ENCODE peak calls at places on chromosomes 4 and X, in eight cellular contexts. I is hepatocyte, P is OCI-LY7, E is PC-3, U is GM23338, G is MM.1S, B is HCT116, L is SK-N-SH. R is an unnamed sample.
A peak's percentile ranks its signal among the peaks of the same experiment; 100 is the strongest.

GRCh38 chr4:142222127-142222526 is 585.7 kb downstream of the IL15 start:
- DNase-seq in G (no peak), B (no peak), L (no peak), P (no peak), U (no peak), I (no peak), E (peak; percentile 65), R (no peak)

GRCh38 chrX:72466493-72466892 is 106.2 kb downstream of the HDAC8 start:
- DNase-seq in E (no peak), L (no peak), P (no peak), I (no peak), G (no peak), B (no peak), U (no peak), R (no peak)

GRCh38 chr4:11424000-11424399 is 4.7 kb downstream of the HS3ST1 start:
- DNase-seq in L (peak; percentile 53), G (peak; percentile 60), B (no peak), P (peak; percentile 45), U (peak; percentile 81), E (peak; percentile 6), I (peak; percentile 67), R (no peak)

GRCh38 chr4:24141836-24142235 is 252.0 kb upstream of the PPARGC1A start:
- DNase-seq in P (no peak), U (no peak), E (no peak), G (no peak), L (no peak), I (no peak), B (no peak), R (no peak)

GRCh38 chr4:25367877-25368276 is 9.2 kb upstream of the ANAPC4 start:
- DNase-seq in I (no peak), E (no peak), U (no peak), P (no peak), B (no peak), G (no peak), L (no peak), R (no peak)

GRCh38 chr4:162984621-162985020 is 182.1 kb downstream of the NAF1 start:
- DNase-seq in L (no peak), G (no peak), U (no peak), B (no peak), I (no peak), E (no peak), P (no peak), R (no peak)

GRCh38 chrX:117996918-117997480 is 119.6 kb downstream of the KLHL13 start:
- DNase-seq in B (no peak), L (peak; percentile 14), U (peak; percentile 14), E (peak; percentile 65), G (no peak), P (no peak), I (no peak), R (no peak)

GRCh38 chrX:108732630-108733321 is 3.6 kb downstream of the IRS4 start:
- DNase-seq in P (no peak), E (no peak), U (peak; percentile 52), I (peak; percentile 9), G (peak; percentile 34), B (no peak), L (peak; percentile 19), R (no peak)

GRCh38 chr4:100869266-100869665 is 351.4 kb upstream of the EMCN start:
- DNase-seq in B (no peak), I (peak; percentile 11), U (no peak), G (no peak), L (no peak), P (no peak), E (no peak), R (no peak)

GRCh38 chrX:112851806-112852205 is 11.2 kb upstream of the AMOT start:
- DNase-seq in L (no peak), I (peak; percentile 56), P (no peak), B (no peak), G (peak; percentile 94), E (no peak), U (no peak), R (peak; percentile 66)

GRCh38 chr4:122854444-122854843 is 27.8 kb downstream of the FGF2 start:
- DNase-seq in G (no peak), I (no peak), E (no peak), B (no peak), L (no peak), P (no peak), U (no peak), R (peak; percentile 20)

GRCh38 chr4:66522244-66522643 is 852.0 kb upstream of the EPHA5 start:
- DNase-seq in L (no peak), B (no peak), I (no peak), E (peak; percentile 45), U (no peak), G (no peak), P (no peak), R (no peak)

GRCh38 chr4:147839200-147839599 is 107.3 kb downstream of the ARHGAP10 start:
- DNase-seq in I (no peak), P (no peak), B (no peak), E (no peak), U (no peak), G (no peak), L (no peak), R (no peak)

GRCh38 chr4:12053951-12054350 is 625.3 kb upstream of the HS3ST1 start:
- DNase-seq in P (no peak), G (no peak), B (no peak), I (no peak), U (no peak), L (no peak), E (no peak), R (no peak)

GRCh38 chr4:73450398-73451004 is 14.5 kb downstream of the AFP start:
- DNase-seq in E (peak; percentile 77), P (no peak), B (no peak), I (peak; percentile 25), L (no peak), U (peak; percentile 47), G (no peak), R (no peak)

GRCh38 chr4:11004818-11005217 is 320.2 kb upstream of the CLNK start:
- DNase-seq in E (no peak), I (no peak), G (no peak), L (no peak), U (peak; percentile 48), P (no peak), B (no peak), R (no peak)

GRCh38 chr4:10697071-10697470 is 12.5 kb upstream of the CLNK start:
- DNase-seq in G (no peak), P (no peak), U (no peak), L (no peak), B (no peak), I (no peak), E (no peak), R (no peak)

GRCh38 chr4:185139736-185140135 is 3.3 kb upstream of the SLC25A4 start:
- DNase-seq in B (no peak), I (no peak), G (no peak), P (no peak), L (no peak), E (no peak), U (no peak), R (no peak)

GRCh38 chr4:153634737-153635353 is 49.2 kb upstream of the TLR2 start:
- DNase-seq in G (peak; percentile 21), B (no peak), I (peak; percentile 35), U (peak; percentile 69), L (peak; percentile 56), P (peak; percentile 49), E (peak; percentile 48), R (no peak)

DNA sequence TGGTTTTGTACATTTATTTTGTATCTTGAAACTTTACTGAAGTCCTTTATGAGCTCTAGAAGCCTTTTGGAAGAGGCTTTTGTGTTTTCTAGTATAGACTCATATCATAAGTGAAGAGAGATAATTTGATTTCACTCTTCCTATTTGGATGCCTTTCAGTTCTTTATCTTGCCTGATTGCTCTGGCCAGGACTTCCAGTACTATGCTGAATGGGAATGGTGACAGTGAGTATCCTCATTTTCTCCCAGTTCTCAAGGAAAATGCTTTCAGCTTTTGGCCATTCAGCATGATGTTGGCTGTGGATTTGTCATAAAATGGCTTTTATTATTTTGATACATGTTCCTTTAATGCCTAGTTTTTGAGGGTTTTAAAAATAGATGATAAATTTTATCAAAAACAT is 1061.3 kb downstream of the STPG2 start:
- DNase-seq in I (no peak), P (no peak), L (no peak), U (no peak), G (no peak), B (no peak), E (no peak), R (no peak)
- H3K9me2 ChIP-seq in I (no peaks in the 10 kb centered on the region), P (no peaks in the 10 kb centered on the region), L (no peaks in the 10 kb centered on the region), U (no peaks in the 10 kb centered on the region), G (no peaks in the 10 kb centered on the region), B (no peaks in the 10 kb centered on the region), E (no peaks in the 10 kb centered on the region), R (no peaks in the 10 kb centered on the region)

DNA sequence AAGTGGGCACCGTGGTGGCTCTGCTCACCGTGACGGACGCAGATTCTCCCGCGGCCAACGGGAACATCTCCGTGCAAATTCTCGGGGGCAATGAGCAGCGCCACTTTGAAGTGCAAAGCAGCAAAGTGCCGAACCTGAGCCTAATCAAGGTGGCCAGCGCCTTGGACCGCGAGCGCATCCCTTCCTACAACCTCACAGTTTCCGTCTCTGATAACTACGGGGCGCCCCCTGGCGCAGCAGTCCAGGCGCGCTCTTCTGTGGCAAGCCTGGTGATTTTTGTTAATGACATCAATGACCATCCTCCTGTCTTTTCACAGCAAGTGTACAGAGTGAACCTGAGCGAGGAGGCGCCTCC is 2.7 kb downstream of the FAT4 start:
- DNase-seq in G (peak; percentile 37), E (no peak), P (no peak), B (no peak), U (peak; percentile 83), I (peak; percentile 71), L (peak; percentile 57), R (no peak)
- TF ChIP-seq CTCF in G (peak; percentile 48), E (no peak), P (no peak), B (no peak), U (peak; percentile 64), I (peak; percentile 58), L (peak; percentile 70), R (no peak)

GRCh38 chrX:96833333-96833732 is 50.4 kb upstream of the RPA4 start:
- DNase-seq in E (no peak), P (no peak), U (no peak), G (no peak), L (no peak), I (no peak), B (no peak), R (no peak)

GRCh38 chrX:96837808-96838207 is 45.9 kb upstream of the RPA4 start:
- DNase-seq in L (no peak), B (no peak), E (peak; percentile 82), P (no peak), I (no peak), U (no peak), G (no peak), R (peak; percentile 74)

GRCh38 chrX:96835660-96836289 is 47.9 kb upstream of the RPA4 start:
- DNase-seq in I (no peak), P (peak; percentile 84), B (no peak), U (no peak), E (no peak), L (no peak), G (no peak), R (no peak)

GRCh38 chrX:96834137-96834536 is 49.6 kb upstream of the RPA4 start:
- DNase-seq in I (no peak), U (no peak), P (no peak), B (no peak), E (no peak), L (no peak), G (no peak), R (no peak)
- H3K4me1 ChIP-seq in I (no peaks in the 10 kb centered on the region), U (peaks cover 5% of the 10 kb centered on the region), P (peaks cover 52% of the 10 kb centered on the region), B (peaks cover 11% of the 10 kb centered on the region), E (peaks cover 16% of the 10 kb centered on the region), L (no peaks in the 10 kb centered on the region), G (no peaks in the 10 kb centered on the region), R (peaks cover 5% of the 10 kb centered on the region)

DNA sequence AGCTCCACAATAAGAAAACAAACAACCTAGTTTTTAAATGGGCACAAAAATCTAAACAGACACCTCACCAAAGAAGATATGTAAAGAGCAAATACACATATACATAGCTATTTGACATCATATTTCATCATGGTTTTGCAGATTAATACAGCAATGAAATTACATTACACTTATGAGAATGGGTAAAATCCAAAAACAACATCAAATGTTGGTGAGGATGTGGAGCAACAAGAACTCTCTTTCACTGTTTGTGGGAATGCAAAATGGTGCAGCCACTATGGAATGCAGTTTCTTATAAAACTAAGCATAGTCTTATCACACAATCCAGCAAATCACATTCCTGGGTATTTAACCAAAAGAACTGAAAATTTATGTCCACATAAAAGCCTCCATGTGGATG is 25.0 kb downstream of the TLR6 start:
- DNase-seq in G (no peak), B (no peak), P (no peak), L (no peak), I (no peak), U (no peak), E (no peak), R (no peak)
- H3K9me2 ChIP-seq in G (no peaks in the 10 kb centered on the region), B (no peaks in the 10 kb centered on the region), P (no peaks in the 10 kb centered on the region), L (no peaks in the 10 kb centered on the region), I (no peaks in the 10 kb centered on the region), U (no peaks in the 10 kb centered on the region), E (no peaks in the 10 kb centered on the region), R (no peaks in the 10 kb centered on the region)